ENCODE peak calls at places on chromosomes 3 and 15, in eight cellular contexts. R is tibial nerve, I is erythroblast, N is Peyer's patch, L is H54, D is right lobe of liver, Y is IMR-90, S is endothelial cell of umbilical vein. O is an unnamed sample.

GRCh38 chr3:11305509-11305908 is 33.3 kb downstream of the ATG7 start:
- DNase-seq in R (no peak), I (no peak), N (no peak), L (no peak), D (no peak), Y (peak; percentile 29), S (peak; percentile 36), O (no peak)

GRCh38 chr3:114344492-114344891 is 50.7 kb downstream of the TIGIT start:
- DNase-seq in R (no peak), I (no peak), N (no peak), L (no peak), D (no peak), Y (no peak), S (no peak), O (no peak)

GRCh38 chr15:40769310-40770146 is at the start of gene C15orf62:
- DNase-seq in R (peak; percentile 14), I (peak; percentile 73), N (peak; percentile 87), L (peak; percentile 88), D (no peak), Y (peak; percentile 31), S (peak; percentile 65), O (peak; percentile 95)

GRCh38 chr3:29249829-29250228 is 31.0 kb upstream of the RBMS3 start:
- DNase-seq in R (no peak), I (no peak), N (no peak), L (no peak), D (no peak), Y (no peak), S (no peak), O (no peak)

GRCh38 chr3:73623996-73624362 is 762 bp downstream of the PDZRN3 start:
- DNase-seq in R (no peak), I (no peak), N (peak; percentile 45), L (no peak), D (no peak), Y (peak; percentile 85), S (no peak), O (no peak)

GRCh38 chr3:153973722-153974121 is 147.5 kb upstream of the ARHGEF26 start:
- DNase-seq in R (no peak), I (no peak), N (no peak), L (no peak), D (no peak), Y (no peak), S (no peak), O (no peak)

GRCh38 chr15:77877869-77878577 is 199.5 kb downstream of the TBC1D2B start:
- DNase-seq in R (no peak), I (no peak), N (no peak), L (no peak), D (no peak), Y (no peak), S (no peak), O (no peak)

GRCh38 chr3:54906763-54907162 is 21.1 kb downstream of the LRTM1 start:
- DNase-seq in R (no peak), I (no peak), N (no peak), L (no peak), D (no peak), Y (no peak), S (no peak), O (no peak)

GRCh38 chr3:145807990-145808389 is 353.0 kb downstream of the PLOD2 start:
- DNase-seq in R (no peak), I (no peak), N (no peak), L (no peak), D (no peak), Y (peak; percentile 6), S (peak; percentile 48), O (peak; percentile 5)

GRCh38 chr15:52528465-52529288 is at the start of gene MYO5A:
- DNase-seq in R (peak; percentile 39), I (peak; percentile 54), N (peak; percentile 90), L (peak; percentile 57), D (peak; percentile 77), Y (peak; percentile 71), S (peak; percentile 75), O (peak; percentile 73)

GRCh38 chr3:171420667-171421066 is 39.5 kb downstream of the TNIK start:
- DNase-seq in R (no peak), I (no peak), N (no peak), L (no peak), D (no peak), Y (peak; percentile 26), S (peak; percentile 50), O (no peak)

GRCh38 chr3:45582407-45582806 is 12.1 kb upstream of the LIMD1 start:
- DNase-seq in R (no peak), I (no peak), N (peak; percentile 23), L (no peak), D (no peak), Y (peak; percentile 80), S (no peak), O (no peak)

GRCh38 chr3:111668912-111669488 is 73.9 kb upstream of the ZBED2 start:
- DNase-seq in R (no peak), I (peak; percentile 61), N (no peak), L (no peak), D (no peak), Y (peak; percentile 76), S (peak; percentile 63), O (peak; percentile 64)

GRCh38 chr15:70395164-70395563 is 297.4 kb upstream of the TLE3 start:
- DNase-seq in R (no peak), I (no peak), N (peak; percentile 28), L (no peak), D (no peak), Y (no peak), S (no peak), O (no peak)

GRCh38 chr3:45756055-45756454 is 40.3 kb downstream of the SLC6A20 start:
- DNase-seq in R (no peak), I (no peak), N (no peak), L (no peak), D (no peak), Y (no peak), S (no peak), O (no peak)

GRCh38 chr3:116392291-116392690 is 53.0 kb downstream of the LSAMP start:
- DNase-seq in R (no peak), I (no peak), N (no peak), L (no peak), D (no peak), Y (no peak), S (no peak), O (no peak)

GRCh38 chr3:24523988-24524727 is 29.5 kb upstream of the THRB start:
- DNase-seq in R (no peak), I (no peak), N (peak; percentile 55), L (no peak), D (no peak), Y (no peak), S (peak; percentile 11), O (no peak)

GRCh38 chr15:36598529-36599177 is 19.2 kb downstream of the CDIN1 start:
- DNase-seq in R (no peak), I (no peak), N (no peak), L (no peak), D (no peak), Y (peak; percentile 61), S (no peak), O (no peak)

GRCh38 chr3:150371741-150372254 is 36.3 kb upstream of the TSC22D2 start:
- DNase-seq in R (no peak), I (no peak), N (peak; percentile 66), L (peak; percentile 14), D (no peak), Y (peak; percentile 99), S (peak; percentile 100), O (no peak)

GRCh38 chr3:129224984-129225393 is 24.4 kb upstream of the COPG1 start:
- DNase-seq in R (peak; percentile 19), I (peak; percentile 36), N (peak; percentile 87), L (peak; percentile 86), D (peak; percentile 96), Y (peak; percentile 69), S (peak; percentile 71), O (peak; percentile 86)
- TF ChIP-seq POLR2A in R (no peak), I (peak; percentile 14), N (peak; percentile 68), L (peak; percentile 55), D (peak; percentile 73), Y (no peak), S (no peak), O (no peak)

DNA sequence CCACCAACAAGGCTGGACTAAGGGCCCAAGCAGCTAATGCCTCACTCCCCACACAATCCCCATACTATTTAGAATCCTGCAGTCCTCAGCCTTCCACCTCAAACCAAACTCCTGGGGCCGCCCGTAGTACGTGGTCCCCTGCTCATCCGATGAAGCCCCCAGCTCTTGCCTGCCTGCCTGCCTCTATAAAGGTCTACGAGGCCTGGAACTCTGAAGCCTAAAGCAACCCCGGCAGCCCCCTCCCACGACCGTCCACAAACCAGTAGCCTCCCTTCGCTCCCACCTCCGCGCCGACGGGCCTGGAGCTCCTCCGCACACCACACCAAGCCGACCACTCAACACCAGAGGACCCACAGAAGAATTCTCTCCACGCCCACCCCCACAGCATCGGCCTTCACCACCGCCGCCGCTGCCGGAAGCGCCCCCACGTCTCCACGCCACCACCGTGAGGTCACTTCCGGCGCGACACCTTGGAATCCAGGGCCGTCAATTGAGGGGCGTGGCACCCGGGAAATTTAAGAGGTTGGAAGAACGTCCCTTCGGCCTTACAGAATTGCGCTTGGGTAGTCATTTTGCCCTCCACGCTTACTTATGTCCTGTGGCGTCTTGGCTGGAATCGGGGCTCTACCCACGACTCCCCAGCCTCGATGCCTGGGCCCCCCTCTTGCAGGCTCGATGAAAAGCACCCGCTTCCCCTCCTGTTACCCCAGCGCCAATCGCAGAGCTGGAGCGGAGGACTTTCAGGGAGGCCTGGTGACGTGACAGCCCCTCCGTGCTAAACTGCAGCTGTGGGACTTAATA is at the start of gene EDC3:
- DNase-seq in R (peak; percentile 75), I (peak; percentile 90), N (peak; percentile 94), L (peak; percentile 42), D (peak; percentile 88), Y (peak; percentile 77), S (peak; percentile 84), O (peak; percentile 90)
- TF ChIP-seq POLR2A in R (no peak), I (peak; percentile 61), N (peak; percentile 30), L (peak; percentile 71), D (no peak), Y (peak; percentile 70), S (peak; percentile 61), O (peak; percentile 68)

GRCh38 chr15:90184786-90185704 is 16.1 kb upstream of the SEMA4B start:
- DNase-seq in R (peak; percentile 55), I (peak; percentile 78), N (peak; percentile 90), L (peak; percentile 57), D (peak; percentile 82), Y (no peak), S (no peak), O (peak; percentile 64)
- TF ChIP-seq POLR2A in R (no peak), I (no peak), N (peak; percentile 67), L (peak; percentile 12), D (peak; percentile 69), Y (no peak), S (no peak), O (peak; percentile 21)

GRCh38 chr3:9361691-9362388 is 1.0 kb upstream of the THUMPD3 start:
- DNase-seq in R (no peak), I (peak; percentile 15), N (no peak), L (no peak), D (no peak), Y (no peak), S (no peak), O (no peak)

GRCh38 chr3:9362731-9363530 is at the start of gene THUMPD3:
- DNase-seq in R (peak; percentile 78), I (peak; percentile 94), N (peak; percentile 96), L (peak; percentile 79), D (peak; percentile 95), Y (peak; percentile 85), S (peak; percentile 90), O (peak; percentile 98)
- TF ChIP-seq POLR2A in R (peak; percentile 47), I (peak; percentile 94), N (peak; percentile 69), L (peak; percentile 58), D (peak; percentile 79), Y (peak; percentile 91), S (peak; percentile 95), O (peak; percentile 82)